ENCODE peak calls at places on chromosomes 2 and 18, in five cellular contexts. K is WERI-Rb-1, X is suprapubic skin, A is lung, H is hepatocyte. I is an unnamed sample.

GRCh38 chr2:231617059-231617926 is 24.6 kb downstream of the TEX44 start:
- DNase-seq in K (no peak), X (no peak), A (no peak), H (no peak), I (no peak)

GRCh38 chr2:45089554-45090261 is 80.5 kb upstream of the SIX2 start:
- DNase-seq in K (no peak), X (no peak), A (no peak), H (no peak), I (no peak)

GRCh38 chr2:241739651-241740050 is 5.2 kb downstream of the D2HGDH start:
- DNase-seq in K (no peak), X (no peak), A (no peak), H (no peak), I (no peak)

GRCh38 chr2:3423492-3424170 is 44.1 kb downstream of the TRAPPC12 start:
- DNase-seq in K (peak), X (no peak), A (peak), H (peak), I (peak)

GRCh38 chr18:69995774-69996173 is 48.1 kb upstream of the CD226 start:
- DNase-seq in K (no peak), X (no peak), A (no peak), H (no peak), I (no peak)

GRCh38 chr18:12282436-12283039 is 25.5 kb upstream of the TUBB6 start:
- DNase-seq in K (no peak), X (no peak), A (no peak), H (no peak), I (no peak)

GRCh38 chr2:230920167-230920566 is 4.9 kb downstream of the GPR55 start:
- DNase-seq in K (no peak), X (no peak), A (no peak), H (no peak), I (no peak)

GRCh38 chr2:38783586-38783985 is 5.6 kb downstream of the GEMIN6 start:
- DNase-seq in K (no peak), X (no peak), A (no peak), H (no peak), I (no peak)

GRCh38 chr2:7017621-7018260 is 100.5 kb downstream of the RNF144A start:
- DNase-seq in K (no peak), X (no peak), A (no peak), H (no peak), I (no peak)

GRCh38 chr2:241213567-241213966 is 25.1 kb downstream of the ANO7 start:
- DNase-seq in K (no peak), X (no peak), A (no peak), H (no peak), I (no peak)

GRCh38 chr2:42494434-42495233 is 852 bp upstream of the KCNG3 start:
- DNase-seq in K (peak), X (peak), A (peak), H (peak), I (peak)

GRCh38 chr2:149972039-149972438 is 384.5 kb upstream of the MMADHC start:
- DNase-seq in K (peak), X (no peak), A (no peak), H (no peak), I (no peak)

GRCh38 chr2:195566201-195566600 is 90.8 kb upstream of the SLC39A10 start:
- DNase-seq in K (no peak), X (no peak), A (no peak), H (no peak), I (no peak)

GRCh38 chr2:40367652-40368051 is 84.2 kb downstream of the SLC8A1 start:
- DNase-seq in K (no peak), X (no peak), A (no peak), H (no peak), I (no peak)

GRCh38 chr2:69816923-69817542 is 12.4 kb upstream of the GMCL1 start:
- DNase-seq in K (peak), X (peak), A (peak), H (peak), I (peak)

GRCh38 chr2:144567745-144568144 is 47.8 kb upstream of the ZEB2 start:
- DNase-seq in K (no peak), X (no peak), A (no peak), H (no peak), I (no peak)

GRCh38 chr2:213411582-213412289 is 127.5 kb downstream of the SPAG16 start:
- DNase-seq in K (no peak), X (no peak), A (no peak), H (no peak), I (peak)

GRCh38 chr2:46979611-46980010 is 64.0 kb upstream of the MCFD2 start:
- DNase-seq in K (no peak), X (no peak), A (no peak), H (no peak), I (no peak)

GRCh38 chr2:26463252-26464207 is 14.4 kb downstream of the OTOF start:
- DNase-seq in K (no peak), X (peak), A (no peak), H (no peak), I (no peak)

GRCh38 chr2:136085810-136086209 is 32.1 kb downstream of the CXCR4 start:
- DNase-seq in K (no peak), X (no peak), A (no peak), H (no peak), I (no peak)

GRCh38 chr2:6526093-6526824 is 339.4 kb downstream of the CMPK2 start:
- DNase-seq in K (peak), X (no peak), A (no peak), H (peak), I (peak)

GRCh38 chr2:184598313-184599053 is at the start of gene ZNF804A:
- DNase-seq in K (peak), X (peak), A (peak), H (peak), I (peak)

GRCh38 chr2:68031546-68032160 is 31.2 kb downstream of the C1D start:
- DNase-seq in K (no peak), X (no peak), A (no peak), H (peak), I (peak)

GRCh38 chr2:198100323-198100722 is 295.9 kb downstream of the PLCL1 start:
- DNase-seq in K (no peak), X (no peak), A (no peak), H (no peak), I (no peak)

GRCh38 chr2:239870863-239871262 is 154.3 kb downstream of the NDUFA10 start:
- DNase-seq in K (no peak), X (no peak), A (peak), H (no peak), I (no peak)

GRCh38 chr2:30325542-30326328 is 94.4 kb downstream of the LBH start:
- DNase-seq in K (peak), X (no peak), A (no peak), H (no peak), I (no peak)

DNA sequence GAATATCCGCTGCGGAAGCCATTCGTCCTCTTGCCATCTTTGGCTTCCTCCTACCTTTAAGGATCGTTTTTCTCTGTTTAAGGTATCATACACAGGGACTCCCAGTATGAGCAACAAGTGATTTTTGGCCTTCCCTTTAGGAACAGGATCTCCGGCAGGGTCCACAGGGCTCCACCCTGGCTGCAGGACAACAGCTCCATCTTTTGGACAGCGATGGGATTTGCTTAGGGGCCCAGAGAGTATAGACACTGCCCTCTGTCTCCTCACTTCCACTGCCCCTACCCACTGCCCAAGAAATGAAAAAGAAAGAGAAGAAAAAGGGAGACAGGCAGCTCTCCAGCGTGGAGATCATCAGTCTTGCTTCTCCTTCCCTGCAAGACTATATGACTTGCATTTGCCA is 224.5 kb downstream of the UXS1 start:
- DNase-seq in K (peak), X (no peak), A (no peak), H (no peak), I (peak)
- TF ChIP-seq CTCF in K (peak), X (no peak), A (no peak), H (peak), I (no peak)

GRCh38 chr2:120868366-120868765 is 132.7 kb downstream of the GLI2 start:
- DNase-seq in K (no peak), X (no peak), A (no peak), H (no peak), I (no peak)
- TF ChIP-seq CTCF in K (no peak), X (no peak), A (no peak), H (no peak), I (no peak)

DNA sequence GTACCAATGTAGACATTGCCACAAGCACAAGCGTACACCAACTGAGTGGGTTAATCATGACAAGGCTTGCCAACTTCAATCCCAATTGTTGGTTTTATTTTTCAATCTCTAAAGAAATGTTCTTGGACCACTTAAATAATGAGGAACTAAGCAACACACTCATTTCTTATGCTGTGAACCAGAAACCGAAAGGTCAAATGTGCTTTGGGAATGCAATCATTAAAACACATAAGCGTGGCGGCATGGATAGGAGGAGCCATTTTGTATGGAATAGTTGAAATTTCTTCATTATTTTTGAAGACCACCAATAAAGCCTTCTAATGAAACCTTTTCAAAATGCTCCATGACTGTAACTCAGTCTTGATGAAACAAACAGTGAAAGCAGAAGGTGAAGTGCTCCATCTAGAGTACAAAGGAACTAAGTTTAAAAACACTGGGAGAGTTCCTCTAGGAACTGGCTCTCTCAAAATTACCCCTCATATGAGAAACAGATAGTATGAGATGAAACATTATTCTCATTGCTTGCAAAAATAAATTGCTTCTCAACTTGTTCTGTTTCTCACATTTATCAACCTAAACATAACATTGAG is 113.2 kb upstream of the CHST9 start:
- DNase-seq in K (no peak), X (no peak), A (no peak), H (peak), I (no peak)
- TF ChIP-seq CTCF in K (peak), X (no peak), A (no peak), H (peak), I (peak)

DNA sequence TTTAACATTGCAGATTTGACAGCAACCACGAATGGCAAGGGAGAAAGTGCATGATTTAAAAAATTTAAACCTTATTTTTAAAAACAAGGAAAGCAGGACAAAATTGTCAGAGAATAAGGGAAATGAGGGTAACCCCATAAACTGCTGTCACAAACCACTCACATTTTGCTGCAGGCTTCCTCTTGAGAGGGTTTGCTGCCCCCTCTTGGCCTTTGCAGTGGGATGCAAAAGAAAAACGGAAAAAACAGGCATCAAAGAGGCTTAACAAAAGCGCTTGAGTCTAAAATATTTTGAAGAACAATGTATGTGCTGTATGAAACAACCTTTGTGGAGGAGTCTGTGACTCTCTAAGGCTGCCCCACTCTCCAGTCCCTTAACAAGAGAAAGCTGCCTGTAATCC is 91.6 kb downstream of the TMX3 start:
- DNase-seq in K (peak), X (no peak), A (no peak), H (peak), I (peak)
- TF ChIP-seq CTCF in K (peak), X (peak), A (peak), H (peak), I (peak)

GRCh38 chr2:341912-342311 is 54.0 kb upstream of the ALKAL2 start:
- DNase-seq in K (no peak), X (no peak), A (no peak), H (no peak), I (no peak)

GRCh38 chr2:341017-341542 is 53.2 kb upstream of the ALKAL2 start:
- DNase-seq in K (no peak), X (no peak), A (no peak), H (no peak), I (no peak)

GRCh38 chr2:332592-332991 is 44.7 kb upstream of the ALKAL2 start:
- DNase-seq in K (no peak), X (no peak), A (no peak), H (no peak), I (no peak)

DNA sequence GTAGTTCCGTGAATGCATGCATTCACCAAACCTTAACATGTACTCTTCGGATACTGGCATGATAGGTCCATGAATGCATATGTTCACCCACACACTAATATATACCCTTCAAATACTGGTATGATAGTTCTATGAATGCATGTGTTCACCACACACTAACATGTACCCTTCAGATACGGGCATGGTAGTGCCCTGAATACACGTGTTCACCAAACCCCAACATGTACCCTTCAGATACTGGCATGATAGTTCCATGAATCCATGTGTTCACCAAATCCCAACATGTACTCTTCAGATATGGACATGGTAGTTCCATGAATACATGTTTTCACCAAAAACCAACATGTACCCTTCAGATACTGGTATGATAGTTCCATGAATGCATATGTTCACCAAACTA is 48.5 kb upstream of the ALKAL2 start:
- DNase-seq in K (no peak), X (no peak), A (no peak), H (no peak), I (no peak)
- TF ChIP-seq CTCF in K (no peak), X (no peak), A (no peak), H (no peak), I (no peak)

GRCh38 chr2:235343156-235343774 is 150.6 kb upstream of the AGAP1 start:
- DNase-seq in K (no peak), X (no peak), A (no peak), H (no peak), I (no peak)

GRCh38 chr2:235345745-235346144 is 148.1 kb upstream of the AGAP1 start:
- DNase-seq in K (no peak), X (no peak), A (no peak), H (no peak), I (no peak)

GRCh38 chr2:235347691-235348090 is 146.2 kb upstream of the AGAP1 start:
- DNase-seq in K (no peak), X (no peak), A (no peak), H (no peak), I (no peak)

GRCh38 chr2:235343869-235344268 is 150.0 kb upstream of the AGAP1 start:
- DNase-seq in K (no peak), X (no peak), A (no peak), H (no peak), I (no peak)
- TF ChIP-seq CTCF in K (no peak), X (no peak), A (no peak), H (no peak), I (no peak)

DNA sequence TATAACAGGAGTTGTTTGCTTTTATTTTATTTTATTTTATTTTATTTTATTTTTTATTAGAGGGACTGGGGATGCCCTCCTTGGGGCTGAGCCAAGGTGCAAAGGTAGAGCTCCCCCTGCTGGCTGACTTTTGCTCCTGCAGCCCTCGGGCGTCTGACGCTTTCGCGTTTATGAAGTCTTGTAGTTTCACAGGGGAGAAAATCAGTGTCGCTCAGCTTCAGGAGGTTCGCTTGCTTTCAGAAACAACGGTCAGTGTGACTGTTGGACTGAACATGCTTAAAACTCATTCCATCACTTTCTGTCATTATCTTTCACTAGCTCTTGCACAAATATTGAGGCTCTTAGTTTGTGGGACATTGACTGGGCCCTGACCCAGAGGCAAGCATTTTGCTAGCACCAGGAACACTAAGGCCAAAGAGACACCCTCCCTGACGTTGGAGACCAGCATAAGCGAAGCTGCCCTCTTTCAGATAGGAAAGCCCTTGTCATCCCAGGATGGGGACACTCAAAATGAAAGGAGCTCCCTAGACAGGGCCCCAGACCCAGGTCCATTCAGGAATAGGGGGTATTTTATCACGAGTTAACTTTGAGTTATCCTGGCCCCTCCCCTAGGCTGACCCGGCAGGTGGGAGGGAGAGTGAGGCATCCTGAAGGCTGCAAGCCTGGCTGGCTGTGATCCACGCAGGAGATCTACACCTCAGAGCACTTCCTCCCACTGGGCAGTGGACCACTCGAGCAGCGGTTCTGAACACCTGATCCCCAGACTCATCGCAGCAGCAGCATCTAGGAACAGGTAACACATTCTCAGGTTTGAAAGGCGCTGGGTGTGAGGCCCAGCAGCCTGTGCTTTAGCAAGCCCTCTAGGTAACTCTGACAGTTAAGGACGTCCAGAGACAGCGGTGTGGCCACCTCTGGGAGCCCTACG is 34.4 kb downstream of the LGALSL start:
- DNase-seq in K (peak), X (peak), A (peak), H (peak), I (peak)
- TF ChIP-seq CTCF in K (peak), X (peak), A (peak), H (peak), I (peak)